ENCODE peak calls at places on chromosomes 11 and 22, in eight cellular contexts. H is RWPE1; U is left ventricle myocardium inferior; G is K562; V is IMR-90; Z is transverse colon; N is coronary artery; Q is CD8-positive, alpha-beta memory T cell. F is an unnamed sample.

GRCh38 chr11:86160546-86161149 is 83.9 kb upstream of the EED start:
- DNase-seq in Q (no peak), H (peak; percentile 45), Z (no peak), N (no peak), U (no peak), G (no peak), V (peak; percentile 50), F (no peak)

GRCh38 chr22:42714768-42715430 is 5.8 kb downstream of the A4GALT start:
- DNase-seq in V (no peak), Z (no peak), H (no peak), U (no peak), Q (no peak), N (no peak), G (peak; percentile 18), F (no peak)

GRCh38 chr11:31872074-31872440 is 60.9 kb upstream of the PAX6 start:
- DNase-seq in U (no peak), Q (no peak), N (no peak), G (no peak), V (peak; percentile 8), Z (no peak), H (no peak), F (no peak)

GRCh38 chr11:11743216-11743615 is 98.6 kb upstream of the USP47 start:
- DNase-seq in V (no peak), H (no peak), Q (no peak), Z (no peak), G (no peak), U (no peak), N (no peak), F (no peak)

GRCh38 chr11:122036022-122036421 is 80.0 kb downstream of the BLID start:
- DNase-seq in Q (no peak), N (no peak), Z (no peak), H (no peak), V (peak; percentile 90), G (no peak), U (no peak), F (no peak)

GRCh38 chr11:5252280-5253265 is 2.0 kb downstream of the HBG2 start:
- DNase-seq in U (no peak), N (no peak), V (no peak), H (no peak), Q (no peak), Z (no peak), G (peak; percentile 59), F (no peak)

GRCh38 chr11:33387996-33388395 is 130.8 kb downstream of the HIPK3 start:
- DNase-seq in G (no peak), V (no peak), N (no peak), Q (no peak), Z (no peak), H (no peak), U (no peak), F (no peak)

GRCh38 chr11:99199336-99199735 is 178.6 kb downstream of the CNTN5 start:
- DNase-seq in N (no peak), U (no peak), H (no peak), V (no peak), Q (no peak), Z (no peak), G (no peak), F (no peak)

GRCh38 chr11:73307323-73308002 is 613 bp upstream of the ARHGEF17 start:
- DNase-seq in Z (peak; percentile 97), N (peak; percentile 98), H (peak; percentile 98), V (peak; percentile 98), Q (peak; percentile 79), G (peak; percentile 94), U (peak; percentile 98), F (peak; percentile 98)

GRCh38 chr11:73310076-73310475 is 2.0 kb downstream of the ARHGEF17 start:
- DNase-seq in V (no peak), Z (no peak), G (no peak), N (no peak), U (no peak), H (no peak), Q (no peak), F (no peak)

GRCh38 chr11:73306977-73307322 is 1.1 kb upstream of the ARHGEF17 start:
- DNase-seq in V (no peak), U (no peak), N (no peak), Q (no peak), Z (no peak), H (no peak), G (no peak), F (no peak)

GRCh38 chr11:73308963-73309960 is 1.2 kb downstream of the ARHGEF17 start:
- DNase-seq in Z (peak; percentile 84), G (peak; percentile 36), Q (no peak), H (peak; percentile 89), U (peak; percentile 92), V (peak; percentile 96), N (peak; percentile 98), F (peak; percentile 93)

DNA sequence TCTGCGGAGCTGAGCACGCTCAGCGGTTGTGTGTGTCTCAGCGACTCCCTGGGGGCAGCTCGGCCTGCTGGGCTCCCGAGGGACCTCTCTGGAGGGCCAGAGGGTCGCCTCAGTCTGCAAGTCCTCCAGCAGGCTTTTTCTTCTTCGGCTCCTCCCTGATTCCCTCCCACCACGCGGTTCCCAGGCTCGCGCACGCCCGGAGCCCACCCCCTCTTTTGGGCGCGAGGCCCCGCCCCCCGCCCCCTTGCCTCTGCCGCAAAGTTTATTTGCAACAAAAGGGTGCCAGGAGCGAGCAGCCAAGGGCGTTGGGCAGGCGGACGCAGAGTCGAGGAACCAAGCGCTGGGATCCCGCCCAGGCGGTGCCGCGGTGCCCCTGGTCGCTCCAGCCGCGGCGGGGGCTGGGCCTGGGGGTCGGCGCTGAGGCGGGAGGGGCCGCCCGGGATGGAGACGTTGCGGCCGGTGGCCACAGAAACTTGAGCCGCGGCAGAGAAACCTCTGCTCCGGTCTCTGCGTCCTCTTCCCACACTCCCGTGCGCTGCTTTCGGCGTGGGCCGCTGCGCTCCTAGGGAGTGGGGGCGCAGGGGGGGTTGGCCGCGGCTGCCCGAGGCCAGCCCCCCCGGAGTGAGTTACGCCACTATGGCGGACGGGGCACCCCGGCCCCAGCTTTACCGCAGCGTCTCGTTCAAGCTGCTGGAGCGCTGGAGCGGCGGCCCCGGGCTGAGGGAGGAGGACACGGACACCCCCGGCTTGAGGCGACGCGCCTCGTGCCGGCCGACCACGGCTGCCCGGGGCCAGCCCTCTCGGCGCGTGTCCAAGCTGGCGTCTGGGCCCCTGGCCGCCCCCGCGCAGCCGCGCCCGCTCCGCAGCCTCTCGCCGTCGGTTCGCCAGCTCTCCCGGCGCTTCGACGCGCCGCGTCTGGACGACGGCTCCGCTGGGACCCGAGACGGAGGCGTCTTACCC is at the start of gene ARHGEF17:
- DNase-seq in Q (peak; percentile 13), H (peak; percentile 72), U (peak; percentile 78), N (peak; percentile 94), V (peak; percentile 76), Z (peak; percentile 72), G (peak; percentile 70), F (peak; percentile 80)
- H3K27ac ChIP-seq in Q (peak within 1 kb of the TSS; percentile 25), H (peak within 1 kb of the TSS; percentile 98), U (peak within 1 kb of the TSS; percentile 99), N (peak within 1 kb of the TSS; percentile 99), V (peak within 1 kb of the TSS; percentile 96), Z (peak within 1 kb of the TSS; percentile 99), G (peak within 1 kb of the TSS; percentile 32), F (peak within 1 kb of the TSS; percentile 98)

DNA sequence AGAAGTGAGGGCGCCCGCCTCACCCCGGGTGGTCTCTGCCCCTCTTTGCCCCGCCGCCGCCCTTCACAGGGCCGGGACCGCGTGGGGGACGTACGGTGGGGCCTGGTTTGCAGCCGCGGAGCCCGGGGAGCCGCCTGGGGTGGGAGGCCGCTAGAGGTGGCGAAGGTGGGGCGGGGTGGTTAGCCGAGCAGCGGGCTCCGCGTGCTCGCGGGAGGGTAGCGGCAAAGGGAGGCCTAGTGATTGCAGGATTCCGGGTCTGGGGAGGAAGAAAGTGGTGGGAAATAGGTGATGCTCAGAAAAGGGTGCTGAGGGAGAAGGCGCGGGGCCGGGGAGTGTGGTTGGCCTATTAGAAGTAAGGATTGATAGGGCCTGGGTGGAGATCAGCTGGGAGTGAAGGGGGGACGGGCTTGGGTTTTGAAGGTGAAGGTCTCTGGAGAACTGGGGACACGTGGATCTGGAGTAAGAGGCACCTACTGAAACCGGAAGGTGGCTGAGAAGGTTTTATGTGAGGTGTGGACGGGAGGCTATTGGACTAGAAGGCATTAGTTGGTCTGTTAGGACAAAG is 571 bp downstream of the FAR1 start:
- DNase-seq in H (peak; percentile 39), U (peak; percentile 36), Q (no peak), G (peak; percentile 77), Z (peak; percentile 65), N (peak; percentile 77), V (peak; percentile 7), F (peak; percentile 50)
- H3K27ac ChIP-seq in H (peak overlapping the region; percentile 88), U (peak overlapping the region; percentile 91), Q (peak overlapping the region; percentile 61), G (peak overlapping the region; percentile 72), Z (peak overlapping the region; percentile 97), N (peak overlapping the region; percentile 84), V (peak overlapping the region; percentile 26), F (peak overlapping the region; percentile 97)

GRCh38 chr22:29224859-29225410 is 19.2 kb downstream of the EMID1 start:
- DNase-seq in U (no peak), H (no peak), V (no peak), Z (no peak), G (no peak), N (no peak), Q (no peak), F (no peak)

GRCh38 chr22:29226246-29226981 is 20.7 kb downstream of the EMID1 start:
- DNase-seq in H (no peak), V (no peak), G (no peak), N (no peak), Z (no peak), Q (no peak), U (no peak), F (no peak)

GRCh38 chr22:29219881-29220670 is 14.4 kb downstream of the EMID1 start:
- DNase-seq in U (no peak), V (no peak), Q (no peak), G (no peak), N (peak; percentile 54), Z (no peak), H (no peak), F (no peak)

GRCh38 chr22:29224121-29224858 is 18.6 kb downstream of the EMID1 start:
- DNase-seq in U (no peak), H (no peak), Q (no peak), V (no peak), Z (peak; percentile 33), N (no peak), G (no peak), F (no peak)

DNA sequence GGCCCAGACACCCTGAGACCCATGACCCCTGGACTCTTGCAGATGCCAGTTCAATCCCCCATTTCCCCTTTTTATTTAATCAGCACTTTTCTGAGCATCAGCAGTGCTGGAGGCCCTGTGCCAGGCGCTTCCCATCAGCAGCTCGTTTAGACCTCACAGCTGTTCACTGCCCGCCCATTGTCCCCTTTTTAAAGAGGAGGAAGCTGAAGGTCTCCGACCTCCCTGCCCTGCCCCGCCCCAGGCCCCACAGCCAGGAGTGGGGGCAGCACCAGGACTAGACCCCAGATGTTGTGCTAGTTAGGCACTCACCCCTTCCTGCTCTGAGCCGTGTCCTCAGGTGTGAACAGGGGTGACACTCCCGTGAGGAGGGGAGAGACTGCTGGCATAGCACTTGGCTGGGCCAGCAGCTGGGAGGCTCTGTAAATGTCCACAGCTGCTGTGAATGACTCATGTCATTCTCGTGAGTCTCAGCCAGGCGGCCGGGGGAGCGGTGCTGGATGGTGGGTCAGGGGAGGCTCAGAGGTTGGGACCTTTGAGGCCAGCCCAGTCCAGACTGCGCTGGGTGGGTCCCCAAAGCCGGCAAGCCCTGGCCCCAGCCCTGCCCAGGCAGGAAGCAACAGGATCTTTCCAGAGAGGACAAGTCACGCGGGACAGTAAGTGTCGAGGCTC is 19.9 kb downstream of the EMID1 start:
- DNase-seq in U (peak; percentile 64), Q (no peak), H (no peak), G (no peak), Z (peak; percentile 33), V (peak; percentile 42), N (peak; percentile 76), F (peak; percentile 57)
- H3K27ac ChIP-seq in U (peak overlapping the region; percentile 29), Q (no peak overlapping the region), H (no peak overlapping the region), G (no peak overlapping the region), Z (peak overlapping the region; percentile 69), V (no peak overlapping the region), N (no peak overlapping the region), F (no peak overlapping the region)

GRCh38 chr11:10666976-10667892 is 26.3 kb downstream of the IRAG1 start:
- DNase-seq in U (no peak), G (no peak), Q (no peak), H (no peak), Z (no peak), V (peak; percentile 84), N (no peak), F (no peak)
- H3K27ac ChIP-seq in U (peak overlapping the region; percentile 77), G (peak overlapping the region; percentile 55), Q (peak overlapping the region; percentile 49), H (no peak overlapping the region), Z (peak overlapping the region; percentile 80), V (peak overlapping the region; percentile 89), N (peak overlapping the region; percentile 79), F (no peak overlapping the region)